ENCODE peak calls at places on chromosomes 4 and X, in four cellular contexts. H, C, W and S are unnamed samples.

GRCh38 chrX:71935542-71935941 is 24.9 kb downstream of the NHSL2 start:
- DNase-seq in H (no peak), C (no peak), W (no peak), S (no peak)

GRCh38 chr4:183173580-183174526 is 74.8 kb downstream of the WWC2 start:
- DNase-seq in H (no peak), C (no peak), W (no peak), S (no peak)

GRCh38 chr4:8192748-8193738 is 6.0 kb upstream of the SH3TC1 start:
- DNase-seq in H (no peak), C (peak; percentile 71), W (peak; percentile 66), S (no peak)

GRCh38 chrX:47540754-47541538 is 20.1 kb upstream of the ARAF start:
- DNase-seq in H (peak; percentile 59), C (peak; percentile 68), W (peak; percentile 93), S (peak; percentile 36)

GRCh38 chr4:5780831-5781480 is 70.0 kb downstream of the EVC start:
- DNase-seq in H (no peak), C (no peak), W (no peak), S (no peak)

GRCh38 chr4:87046111-87046510 is 111.3 kb downstream of the AFF1 start:
- DNase-seq in W (no peak), C (no peak), H (no peak), S (no peak)

GRCh38 chr4:1508161-1509160 is 102.2 kb upstream of the NKX1-1 start:
- DNase-seq in C (peak; percentile 41), W (no peak), H (no peak), S (no peak)

GRCh38 chrX:13622565-13622964 is 30.4 kb upstream of the TCEANC start:
- DNase-seq in C (no peak), H (no peak), W (no peak), S (no peak)

GRCh38 chr4:155667538-155668511 is 1.2 kb downstream of the GUCY1A1 start:
- DNase-seq in H (no peak), C (peak; percentile 61), W (peak; percentile 42), S (no peak)

GRCh38 chrX:261167-261857 is 19.9 kb upstream of the PLCXD1 start:
- DNase-seq in H (peak; percentile 60), W (peak; percentile 28), C (peak; percentile 46), S (no peak)

GRCh38 chr4:17189322-17189721 is 290.9 kb upstream of the LDB2 start:
- DNase-seq in W (peak; percentile 87), C (no peak), H (no peak), S (no peak)

GRCh38 chr4:34158883-34159282 is 2085.4 kb downstream of the ARAP2 start:
- DNase-seq in W (no peak), H (no peak), C (no peak), S (peak; percentile 52)

GRCh38 chr4:128347930-128348660 is 60.5 kb upstream of the PGRMC2 start:
- DNase-seq in C (no peak), W (peak; percentile 26), H (no peak), S (no peak)

GRCh38 chr4:153205028-153205648 is 895 bp downstream of the TRIM2 start:
- DNase-seq in C (no peak), W (no peak), H (peak; percentile 80), S (no peak)

GRCh38 chrX:134173541-134174272 is 63.3 kb upstream of the CCDC160 start:
- DNase-seq in W (no peak), C (no peak), H (no peak), S (no peak)

GRCh38 chr4:2243682-2244380 is 1.9 kb upstream of the HAUS3 start:
- DNase-seq in C (peak; percentile 58), W (peak; percentile 58), H (no peak), S (no peak)

GRCh38 chr4:159077702-159078495 is 25.0 kb upstream of the RAPGEF2 start:
- DNase-seq in W (peak; percentile 60), H (no peak), C (no peak), S (no peak)

GRCh38 chrX:73916931-73917657 is 354.1 kb downstream of the CHIC1 start:
- DNase-seq in W (peak; percentile 87), H (peak; percentile 78), C (no peak), S (peak; percentile 12)

GRCh38 chr4:89836897-89837384 is at the start of gene SNCA:
- DNase-seq in C (peak; percentile 55), W (peak; percentile 73), H (no peak), S (no peak)

GRCh38 chrX:107674480-107675364 is 46.4 kb downstream of the PRPS1 start:
- DNase-seq in H (peak; percentile 19), C (peak; percentile 69), W (peak; percentile 96), S (no peak)

GRCh38 chr4:80266267-80266901 is at the start of gene FGF5:
- DNase-seq in C (peak; percentile 51), W (peak; percentile 87), H (no peak), S (peak; percentile 44)

GRCh38 chr4:127370495-127371069 is 262.2 kb upstream of the INTU start:
- DNase-seq in H (no peak), C (no peak), W (peak; percentile 50), S (no peak)

GRCh38 chrX:2284601-2285000 is 216.2 kb downstream of the DHRSX start:
- DNase-seq in C (no peak), W (no peak), H (no peak), S (no peak)

GRCh38 chr4:159296061-159296460 is 193.2 kb downstream of the RAPGEF2 start:
- DNase-seq in H (peak; percentile 40), W (peak; percentile 63), C (no peak), S (no peak)

GRCh38 chrX:69556094-69557011 is 52.2 kb downstream of the NALF2 start:
- DNase-seq in C (no peak), W (peak; percentile 26), H (no peak), S (peak; percentile 0)

GRCh38 chrX:136201601-136202000 is 49.6 kb downstream of the MAP7D3 start:
- DNase-seq in W (no peak), C (no peak), H (no peak), S (no peak)

GRCh38 chrX:112513154-112513553 is 166.6 kb downstream of the LHFPL1 start:
- DNase-seq in H (no peak), W (no peak), C (no peak), S (no peak)

GRCh38 chr4:7973545-7973981 is 33.9 kb upstream of the AFAP1 start:
- DNase-seq in W (peak; percentile 56), H (peak; percentile 87), C (no peak), S (peak; percentile 70)

GRCh38 chrX:71616672-71617529 is 1.4 kb downstream of the CXCR3 start:
- DNase-seq in W (no peak), H (no peak), C (no peak), S (no peak)

GRCh38 chrX:110135618-110136017 is 132.7 kb downstream of the TMEM164 start:
- DNase-seq in W (no peak), H (no peak), C (no peak), S (no peak)

GRCh38 chr4:14236359-14236758 is 608.8 kb upstream of the BOD1L1 start:
- DNase-seq in W (no peak), H (no peak), C (no peak), S (no peak)

GRCh38 chr4:101806914-101807313 is 16.4 kb downstream of the BANK1 start:
- DNase-seq in C (no peak), W (peak; percentile 5), H (no peak), S (no peak)

GRCh38 chr4:55675196-55675793 is 39.2 kb upstream of the NMU start:
- DNase-seq in H (no peak), W (no peak), C (no peak), S (no peak)

GRCh38 chrX:56783996-56784620 is 55.1 kb downstream of the NBDY start:
- DNase-seq in C (no peak), W (no peak), H (no peak), S (no peak)
- H3K27ac ChIP-seq in C (no peak overlapping the region), W (no peak overlapping the region), H (no peak overlapping the region), S (no peak overlapping the region)

GRCh38 chr4:75512336-75513211 is 1.6 kb downstream of the RCHY1 start:
- DNase-seq in H (no peak), W (peak; percentile 41), C (no peak), S (no peak)
- H3K27ac ChIP-seq in H (no peak overlapping the region), W (peak overlapping the region; percentile 97), C (peak overlapping the region; percentile 99), S (peak overlapping the region; percentile 88)

GRCh38 chrX:118508690-118509089 is 13.1 kb downstream of the DOCK11 start:
- DNase-seq in W (no peak), H (no peak), C (no peak), S (no peak)

GRCh38 chrX:118508221-118508620 is 12.6 kb downstream of the DOCK11 start:
- DNase-seq in C (no peak), W (no peak), H (no peak), S (no peak)

GRCh38 chrX:118510076-118510475 is 14.5 kb downstream of the DOCK11 start:
- DNase-seq in H (no peak), W (no peak), C (peak; percentile 59), S (no peak)

GRCh38 chrX:118507766-118508165 is 12.2 kb downstream of the DOCK11 start:
- DNase-seq in W (no peak), H (peak; percentile 63), C (no peak), S (no peak)

DNA sequence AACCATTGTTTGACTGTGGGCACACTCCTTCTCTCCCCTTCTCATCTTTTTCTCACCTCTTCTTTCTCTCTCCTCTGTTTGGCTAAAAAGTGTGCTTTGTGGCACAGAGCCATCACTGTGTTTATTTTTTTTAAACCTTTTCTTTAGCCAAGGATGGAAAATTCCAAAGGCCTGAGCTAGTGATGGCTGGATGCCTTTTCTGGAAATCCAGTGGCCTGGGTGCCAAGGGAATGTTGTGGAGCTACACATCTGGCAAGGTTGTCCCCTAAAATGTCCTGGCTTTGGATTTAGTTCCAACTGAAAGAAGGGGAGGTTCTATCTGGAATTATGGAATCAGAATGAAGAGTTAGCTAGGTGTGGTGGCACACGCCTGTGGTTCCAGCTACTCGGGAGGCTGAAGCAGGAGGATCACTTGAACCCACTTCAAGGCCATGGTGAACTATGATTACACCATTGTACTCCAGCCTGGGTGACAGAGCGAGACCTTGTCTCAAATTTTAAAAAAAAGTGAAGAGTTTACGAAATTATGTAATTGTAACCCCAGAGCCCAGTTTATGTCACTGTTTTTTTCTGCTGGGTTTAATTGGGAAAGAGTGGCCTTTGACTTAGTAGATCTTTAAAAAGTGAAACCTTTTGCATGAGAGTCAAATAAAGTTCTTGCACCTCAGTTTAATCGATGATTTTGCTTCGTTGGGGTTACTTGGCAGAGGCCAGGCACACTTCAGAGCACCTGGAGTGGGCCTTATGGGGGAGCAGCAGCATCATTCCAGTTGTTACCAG is 17.7 kb downstream of the DOCK11 start:
- DNase-seq in W (no peak), C (no peak), H (no peak), S (no peak)
- H3K27ac ChIP-seq in W (no peak overlapping the region), C (no peak overlapping the region), H (no peak overlapping the region), S (no peak overlapping the region)

DNA sequence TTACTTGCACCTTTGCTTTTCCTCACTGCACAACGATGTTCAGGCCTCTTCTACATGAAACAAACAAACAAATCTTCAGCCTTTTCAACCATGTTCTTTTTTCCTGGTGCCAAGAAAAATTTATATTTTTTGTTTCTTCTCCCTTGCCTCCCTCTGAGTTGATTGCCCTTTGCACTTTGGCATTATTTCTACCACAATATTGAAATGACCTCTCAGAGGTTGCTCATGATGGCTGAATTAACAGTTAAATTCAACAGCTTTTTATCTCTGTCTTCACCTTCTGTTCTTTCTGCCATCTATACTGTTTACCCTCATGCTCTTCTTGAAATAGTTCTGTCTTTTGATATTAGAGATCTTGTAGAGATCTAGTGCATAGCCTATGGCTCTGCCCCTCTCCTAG is 308.9 kb downstream of the ARHGAP24 start:
- DNase-seq in C (no peak), H (no peak), W (no peak), S (no peak)
- H3K27ac ChIP-seq in C (no peak overlapping the region), H (no peak overlapping the region), W (peak overlapping the region; percentile 42), S (peak overlapping the region; percentile 25)